ENCODE peak calls at places on chromosomes 2 and 18, in six cellular contexts. G is neural progenitor cell; U is CD4-positive, alpha-beta T cell; R is heart right ventricle; O is uterus; N is right atrium auricular region. D is an unnamed sample. For H3K27me3, the result is how much of the 10 kb centered on the place peaks cover.

GRCh38 chr2:206520450-206520849 is 77.1 kb downstream of the ADAM23 start:
- DNase-seq in G (peak), R (no peak), U (no peak), O (no peak), N (no peak), D (no peak)

GRCh38 chr2:238450440-238450861 is 23.7 kb downstream of the ASB1 start:
- DNase-seq in O (no peak), U (no peak), G (no peak), R (no peak), N (peak), D (no peak)

GRCh38 chr2:75609937-75610508 is 36.6 kb upstream of the MRPL19 start:
- DNase-seq in O (no peak), U (no peak), R (no peak), G (no peak), N (no peak), D (no peak)

GRCh38 chr2:227612546-227613271 is 1.9 kb downstream of the SCYGR3 start:
- DNase-seq in N (no peak), U (no peak), G (no peak), O (no peak), R (no peak), D (no peak)

GRCh38 chr18:77147418-77147852 is 14.9 kb upstream of the MBP start:
- DNase-seq in G (no peak), O (no peak), U (no peak), N (no peak), R (no peak), D (no peak)

GRCh38 chr2:29628078-29628765 is 293.2 kb downstream of the ALK start:
- DNase-seq in R (no peak), O (no peak), N (no peak), U (no peak), G (no peak), D (no peak)

GRCh38 chr2:198374375-198375072 is 570.1 kb downstream of the PLCL1 start:
- DNase-seq in U (no peak), O (no peak), G (peak), N (no peak), R (peak), D (peak)

GRCh38 chr2:68388772-68389171 is 23.7 kb downstream of the PLEK start:
- DNase-seq in R (no peak), G (no peak), N (no peak), O (no peak), U (no peak), D (no peak)

GRCh38 chr2:163469561-163469962 is 266.2 kb downstream of the FIGN start:
- DNase-seq in R (no peak), N (no peak), U (no peak), G (no peak), O (no peak), D (no peak)

GRCh38 chr2:60818272-60818671 is 62.2 kb downstream of the PAPOLG start:
- DNase-seq in N (peak), U (no peak), G (no peak), R (no peak), O (no peak), D (no peak)

GRCh38 chr2:98293003-98293402 is 53.3 kb upstream of the CNGA3 start:
- DNase-seq in O (no peak), G (no peak), U (no peak), R (no peak), N (no peak), D (no peak)
- H3K27ac ChIP-seq in O (no peak), G (no peak), U (no peak), R (no peak), N (no peak), D (no peak)

GRCh38 chr2:42054657-42055430 is 7.0 kb downstream of the PKDCC start:
- DNase-seq in U (no peak), O (no peak), R (no peak), G (no peak), N (no peak), D (no peak)
- TF ChIP-seq CTCF in U (no peak), O (no peak), R (no peak), G (peak), N (peak), D (no peak)

GRCh38 chr2:120442541-120442922 is 96.6 kb downstream of the INHBB start:
- DNase-seq in U (no peak), O (no peak), R (no peak), N (no peak), G (no peak), D (no peak)
- H3K27me3 ChIP-seq in U (under half), O (under half), R (half or more), N (under half), G (half or more), D (under half)

GRCh38 chr2:160372010-160372356 is 121.6 kb downstream of the RBMS1 start:
- DNase-seq in G (no peak), U (no peak), R (no peak), N (no peak), O (no peak), D (no peak)
- H3K27ac ChIP-seq in G (no peak), U (no peak), R (no peak), N (peak), O (peak), D (peak)

DNA sequence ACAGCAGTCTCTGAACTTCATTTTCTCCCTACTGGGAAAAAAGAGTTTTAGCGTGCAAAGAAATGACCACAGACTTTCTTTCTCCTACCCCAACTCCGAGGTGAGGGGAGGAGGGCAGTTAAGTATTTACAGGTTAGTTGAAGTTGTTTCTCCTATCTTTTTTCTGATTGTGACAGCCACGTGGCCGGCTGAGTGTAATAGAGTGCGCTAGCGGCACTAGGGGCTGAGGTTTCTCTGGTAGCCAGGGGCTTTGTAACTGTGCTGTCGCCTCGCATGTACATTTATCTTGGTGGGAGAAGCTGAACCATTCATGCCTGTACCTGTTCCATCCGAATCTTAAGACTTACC is 214.1 kb upstream of the STON1 start:
- DNase-seq in U (no peak), N (no peak), O (no peak), R (no peak), G (peak), D (peak)
- TF ChIP-seq CTCF in U (no peak), N (no peak), O (no peak), R (no peak), G (no peak), D (no peak)

GRCh38 chr2:72888438-72889202 is 1.4 kb downstream of the SPR start:
- DNase-seq in N (no peak), R (no peak), U (no peak), O (no peak), G (no peak), D (no peak)

GRCh38 chr2:72886505-72887031 is 640 bp upstream of the SPR start:
- DNase-seq in N (no peak), U (no peak), O (no peak), R (no peak), G (no peak), D (no peak)

GRCh38 chr2:72889991-72890390 is 2.8 kb downstream of the SPR start:
- DNase-seq in N (no peak), R (no peak), G (no peak), O (no peak), U (no peak), D (no peak)

GRCh38 chr2:72887032-72887835 is at the start of gene SPR:
- DNase-seq in G (peak), R (peak), O (peak), N (peak), U (peak), D (peak)

DNA sequence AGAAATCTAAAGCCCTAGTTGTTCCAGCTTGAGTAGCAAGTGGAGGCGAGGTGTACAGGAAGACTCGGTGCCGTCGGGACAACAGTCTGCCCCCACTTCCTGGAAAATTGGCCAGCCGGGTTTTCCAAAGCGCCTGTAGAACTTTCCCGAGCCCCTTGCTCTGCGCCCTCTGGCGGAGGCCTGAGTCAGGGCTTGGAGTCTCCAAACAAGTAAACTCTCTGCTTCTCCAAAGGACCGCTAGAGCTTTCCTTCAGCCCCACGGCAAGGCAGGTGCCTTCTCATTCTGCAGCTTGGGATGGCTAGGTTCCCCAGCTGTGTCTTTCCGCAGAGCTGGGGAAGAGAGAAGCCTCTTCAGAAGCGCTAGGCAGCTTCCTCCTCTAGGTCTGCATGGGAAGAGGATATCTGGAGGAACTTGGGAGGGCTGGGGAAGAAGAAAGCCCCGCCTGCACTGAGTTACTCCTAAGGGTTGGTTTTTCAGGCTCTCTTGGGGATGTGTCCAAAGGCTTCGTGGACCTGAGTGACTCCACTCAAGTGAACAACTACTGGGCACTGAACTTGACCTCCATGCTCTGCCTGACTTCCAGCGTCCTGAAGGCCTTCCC is 729 bp downstream of the SPR start:
- DNase-seq in G (peak), U (peak), N (peak), R (peak), O (peak), D (peak)
- H3K27me3 ChIP-seq in G (half or more), U (half or more), N (under half), R (under half), O (under half), D (under half)

GRCh38 chr2:219453691-219454131 is 19.1 kb downstream of the SPEG start:
- DNase-seq in N (peak), U (no peak), O (peak), G (peak), R (peak), D (no peak)
- H3K27ac ChIP-seq in N (peak), U (no peak), O (peak), G (no peak), R (peak), D (no peak)

D was measured in brain microvascular endothelial cell.